ENCODE peak calls at places on chromosomes 2 and 18, in five cellular contexts. V is transverse colon, E is GM23338, S is sigmoid colon, L is Panc1. B is an unnamed sample.

GRCh38 chr18:59694824-59695223 is 2.4 kb downstream of the CCBE1 start:
- DNase-seq in V (no peak), E (no peak), S (no peak), L (no peak), B (no peak)

GRCh38 chr18:13577091-13577697 is 149.2 kb downstream of the FAM210A start:
- DNase-seq in V (no peak), E (no peak), S (no peak), L (no peak), B (no peak)

GRCh38 chr2:238106698-238107524 is 6.8 kb downstream of the ESPNL start:
- DNase-seq in V (peak), E (peak), S (peak), L (no peak), B (no peak)

GRCh38 chr2:179636100-179636980 is 225.1 kb downstream of the ZNF385B start:
- DNase-seq in V (no peak), E (no peak), S (no peak), L (no peak), B (no peak)

GRCh38 chr2:27954771-27955384 is 64.3 kb downstream of the BABAM2 start:
- DNase-seq in V (peak), E (no peak), S (peak), L (peak), B (peak)

GRCh38 chr18:3016584-3017292 is 3.8 kb upstream of the LPIN2 start:
- DNase-seq in V (no peak), E (no peak), S (no peak), L (no peak), B (no peak)

GRCh38 chr2:197205590-197206215 is 104.9 kb downstream of the ANKRD44 start:
- DNase-seq in V (peak), E (no peak), S (no peak), L (no peak), B (no peak)

GRCh38 chr2:174836345-174836999 is 72.2 kb upstream of the CHRNA1 start:
- DNase-seq in V (no peak), E (no peak), S (no peak), L (no peak), B (no peak)

GRCh38 chr18:8480506-8481328 is 128.5 kb upstream of the RAB12 start:
- DNase-seq in V (no peak), E (peak), S (peak), L (peak), B (peak)

GRCh38 chr2:168253379-168253778 is 6.0 kb upstream of the STK39 start:
- DNase-seq in V (no peak), E (no peak), S (no peak), L (no peak), B (no peak)

GRCh38 chr2:222248256-222248655 is 50.5 kb downstream of the PAX3 start:
- DNase-seq in V (no peak), E (no peak), S (no peak), L (no peak), B (no peak)

GRCh38 chr2:100391735-100392515 is 25.5 kb downstream of the CHST10 start:
- DNase-seq in V (no peak), E (no peak), S (no peak), L (no peak), B (peak)

GRCh38 chr2:198134287-198134955 is 330.0 kb downstream of the PLCL1 start:
- DNase-seq in V (no peak), E (no peak), S (no peak), L (no peak), B (no peak)

GRCh38 chr2:9941196-9941995 is 10.1 kb upstream of the GRHL1 start:
- DNase-seq in V (no peak), E (peak), S (no peak), L (no peak), B (no peak)

GRCh38 chr2:71603851-71604708 is 150.7 kb downstream of the DYSF start:
- DNase-seq in V (no peak), E (no peak), S (peak), L (no peak), B (no peak)

GRCh38 chr2:202113571-202114142 is 40.6 kb downstream of the KIAA2012 start:
- DNase-seq in V (no peak), E (no peak), S (no peak), L (no peak), B (peak)

GRCh38 chr2:227867386-227867785 is 4.0 kb upstream of the DAW1 start:
- DNase-seq in V (no peak), E (no peak), S (no peak), L (no peak), B (no peak)

GRCh38 chr18:58754544-58755068 is 83.3 kb downstream of the MALT1 start:
- DNase-seq in V (peak), E (no peak), S (no peak), L (no peak), B (peak)

GRCh38 chr2:132448771-132449170 is 32.2 kb downstream of the GPR39 start:
- DNase-seq in V (peak), E (peak), S (no peak), L (peak), B (no peak)

GRCh38 chr2:240477916-240478315 is 42.5 kb downstream of the GPC1 start:
- DNase-seq in V (no peak), E (no peak), S (no peak), L (no peak), B (no peak)

GRCh38 chr2:98454500-98455235 is 10.0 kb downstream of the INPP4A start:
- DNase-seq in V (no peak), E (peak), S (peak), L (no peak), B (no peak)

GRCh38 chr2:15311201-15311882 is 249.8 kb downstream of the NBAS start:
- DNase-seq in V (no peak), E (no peak), S (no peak), L (no peak), B (no peak)

GRCh38 chr2:127647242-127648190 is 1.6 kb downstream of the GPR17 start:
- DNase-seq in V (no peak), E (no peak), S (peak), L (no peak), B (no peak)

GRCh38 chr2:207239222-207239674 is 73.5 kb upstream of the KLF7 start:
- DNase-seq in V (peak), E (no peak), S (peak), L (no peak), B (peak)

GRCh38 chr2:99397251-99397920 is 60.2 kb downstream of the EIF5B start:
- DNase-seq in V (no peak), E (no peak), S (no peak), L (no peak), B (no peak)

GRCh38 chr18:35397976-35398375 is 20.8 kb upstream of the ZNF396 start:
- DNase-seq in V (no peak), E (no peak), S (no peak), L (no peak), B (no peak)

GRCh38 chr2:239433777-239434396 is 33.1 kb upstream of the HDAC4 start:
- DNase-seq in V (no peak), E (no peak), S (no peak), L (no peak), B (no peak)

GRCh38 chr2:24855703-24856102 is 62.5 kb downstream of the CENPO start:
- DNase-seq in V (no peak), E (no peak), S (peak), L (no peak), B (no peak)

GRCh38 chr2:128413014-128413717 is 94.5 kb upstream of the HS6ST1 start:
- DNase-seq in V (no peak), E (no peak), S (no peak), L (no peak), B (no peak)

GRCh38 chr2:146189541-146189940 is 1655.3 kb upstream of the ACVR2A start:
- DNase-seq in V (no peak), E (no peak), S (no peak), L (no peak), B (no peak)

GRCh38 chr2:197804758-197805597 is 585 bp downstream of the PLCL1 start:
- DNase-seq in V (no peak), E (peak), S (peak), L (no peak), B (no peak)

GRCh38 chr2:96136123-96136720 is 2.1 kb downstream of the ASTL start:
- DNase-seq in V (no peak), E (no peak), S (no peak), L (no peak), B (no peak)

GRCh38 chr2:234949762-234950434 is 1.9 kb upstream of the SH3BP4 start:
- DNase-seq in V (no peak), E (no peak), S (no peak), L (no peak), B (no peak)

GRCh38 chr2:146821836-146822316 is 1023.0 kb upstream of the ACVR2A start:
- DNase-seq in V (no peak), E (no peak), S (no peak), L (no peak), B (no peak)

DNA sequence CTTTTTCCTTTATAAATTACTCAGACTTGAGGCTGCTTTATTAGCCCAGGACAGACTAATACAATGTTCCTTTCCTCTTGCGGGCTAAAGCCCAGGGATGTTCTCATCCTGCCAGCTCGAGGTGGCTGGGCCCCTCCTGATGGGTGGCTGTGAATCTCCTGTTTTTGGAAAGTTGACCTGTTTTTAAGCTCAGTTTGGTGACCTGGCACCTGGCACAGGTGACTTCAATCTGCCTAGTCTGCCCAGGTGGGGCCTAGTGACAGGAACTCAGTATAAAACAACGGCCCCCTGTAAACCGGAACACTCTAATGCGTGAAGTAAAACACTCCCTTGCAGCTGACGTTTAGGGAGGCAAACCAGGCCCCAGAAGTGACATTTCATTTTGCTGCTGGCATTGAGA is 92.7 kb upstream of the SNTG2 start:
- DNase-seq in V (no peak), E (no peak), S (no peak), L (no peak), B (no peak)
- TF ChIP-seq CTCF in V (no peak), E (no peak), S (no peak), L (no peak), B (no peak)

DNA sequence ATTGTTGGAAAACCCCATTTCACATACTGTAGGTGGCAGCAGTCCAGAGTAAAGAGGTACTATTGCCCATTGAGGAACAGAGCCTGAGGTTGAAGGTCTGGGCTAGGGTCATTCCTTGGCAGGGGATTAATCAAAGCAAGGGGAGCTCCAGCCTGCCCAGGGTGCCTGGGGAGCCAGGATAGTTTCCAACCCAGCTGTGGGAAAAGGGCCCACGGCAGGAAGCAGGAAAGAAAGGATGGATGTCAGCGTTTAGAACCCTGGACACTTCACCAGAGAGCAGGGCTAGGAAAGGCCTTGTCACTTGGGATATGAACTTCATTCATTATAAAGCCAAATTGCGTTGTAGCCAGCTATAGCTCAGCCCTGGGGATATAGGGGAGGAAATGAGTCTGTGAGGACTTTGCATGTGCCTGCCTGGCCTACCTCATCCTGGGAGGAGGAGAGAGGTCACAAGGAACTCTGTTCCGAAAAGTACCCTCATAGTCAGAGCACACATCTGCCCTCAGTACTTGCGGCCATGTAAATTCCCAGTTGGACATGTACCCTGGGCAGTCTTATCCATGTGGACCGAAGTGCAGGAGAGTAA is 140.2 kb upstream of the COPS8 start:
- DNase-seq in V (no peak), E (no peak), S (no peak), L (no peak), B (no peak)
- TF ChIP-seq POLR2AphosphoS5 in V (no peak), E (no peak), S (no peak), L (no peak), B (no peak)

DNA sequence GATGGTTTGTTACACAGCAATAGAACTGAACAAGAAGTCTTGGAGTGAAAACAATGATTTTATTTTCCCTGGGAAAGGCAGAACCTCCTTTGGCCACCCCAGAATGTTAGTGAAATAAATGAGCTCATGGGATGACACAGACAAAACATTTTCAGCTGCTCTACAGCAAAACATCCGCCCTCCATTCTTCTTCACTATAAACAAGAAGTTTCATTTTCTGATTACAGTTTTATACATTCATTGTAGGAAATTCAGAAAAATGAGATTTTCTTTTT is 4.3 kb upstream of the EFHD1 start:
- DNase-seq in V (no peak), E (no peak), S (no peak), L (no peak), B (no peak)
- H3K27ac ChIP-seq in V (no peak), E (no peak), S (no peak), L (no peak), B (no peak)

DNA sequence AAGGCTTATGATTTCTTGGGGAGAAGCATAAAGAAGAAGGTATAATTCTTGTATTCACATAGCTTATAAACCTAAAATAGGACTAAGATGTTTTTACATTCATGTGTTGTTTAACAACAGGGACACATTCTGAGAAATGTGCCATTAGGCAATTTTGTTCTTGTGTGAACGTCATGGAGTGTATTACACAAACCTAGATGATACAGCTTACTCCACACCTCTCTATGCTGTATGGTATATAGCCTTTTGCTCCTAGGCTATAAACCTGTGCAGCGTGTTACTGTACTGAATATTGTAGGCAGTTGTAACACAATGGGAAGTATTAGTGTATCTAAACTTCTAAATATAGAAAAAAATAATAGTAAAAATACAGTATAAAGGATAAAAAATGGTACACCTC is 92.1 kb downstream of the PHLPP1 start:
- DNase-seq in V (no peak), E (no peak), S (no peak), L (no peak), B (no peak)
- TF ChIP-seq CTCF in V (no peak), E (no peak), S (no peak), L (no peak), B (no peak)

DNA sequence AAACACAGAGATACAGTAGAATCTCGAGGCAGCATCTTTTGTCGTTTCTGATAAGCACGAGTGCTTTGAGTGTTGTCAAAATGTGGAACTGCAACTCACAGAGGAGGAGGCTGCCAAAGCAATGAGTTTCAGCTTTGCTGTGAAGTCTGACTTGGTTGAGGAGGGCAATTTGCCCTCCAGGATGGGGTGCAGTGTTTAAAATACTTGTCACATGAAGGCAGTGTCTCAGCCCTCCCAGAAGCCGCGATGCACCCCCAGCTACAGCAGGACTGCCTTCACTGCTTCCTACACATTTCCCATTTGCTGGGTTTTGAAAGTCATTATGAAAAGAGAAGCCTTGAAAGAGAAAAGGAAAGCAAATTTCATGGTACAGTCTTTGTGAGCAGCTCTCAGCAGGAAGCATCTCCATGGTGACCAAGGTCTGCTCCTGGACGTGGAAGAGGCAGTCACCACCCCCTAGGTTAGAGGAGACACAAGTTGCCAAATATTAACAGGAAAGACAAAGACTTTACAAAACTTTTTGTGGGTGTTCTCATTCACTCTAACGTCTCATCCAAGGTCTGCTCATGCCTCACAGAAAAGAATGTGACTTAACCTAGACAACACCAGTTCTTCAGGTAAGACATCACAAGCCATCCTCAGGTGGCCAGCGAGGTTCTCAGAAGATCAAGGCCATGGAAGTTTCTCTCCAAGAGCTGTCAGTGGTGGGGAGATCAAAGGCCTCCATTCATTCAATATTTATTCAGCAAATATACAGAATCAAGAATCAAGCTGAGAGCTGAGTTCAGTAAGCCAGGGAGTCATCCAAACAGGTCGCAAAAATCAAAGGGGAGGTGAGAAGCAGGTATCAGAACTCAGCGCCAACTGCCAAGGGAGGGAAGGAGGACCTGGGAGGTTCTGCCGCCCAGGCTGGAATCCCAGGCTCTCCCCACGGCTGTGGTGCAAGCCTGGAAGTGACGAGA is 476.0 kb downstream of the EIPR1 start:
- DNase-seq in V (no peak), E (no peak), S (no peak), L (no peak), B (no peak)
- TF ChIP-seq POLR2AphosphoS5 in V (no peak), E (no peak), S (no peak), L (no peak), B (no peak)

B was measured in prostate gland.